ENCODE peak calls at places on chromosomes 2 and 18, in eight cellular contexts. One of them, this sample, is unnamed.

GRCh38 chr2:95333888-95334338 is 36.8 kb downstream of the KCNIP3 start:
- DNase-seq in skeletal muscle cell: no peak
- DNase-seq in hypothalamus: no peak
- DNase-seq in stimulated activated CD4-positive, alpha-beta T cell treated with anti-CD3 and anti-CD28 coated beads, Interleukin-12 subunit alpha, Interleukin-12 subunit beta, amount 100 ng/mL, for 48 hours: no peak
- DNase-seq in AG20443: peak; percentile 87
- DNase-seq in HFFc6: peak; percentile 93
- DNase-seq in CD8-positive, alpha-beta T cell: no peak
- DNase-seq in NB4: no peak
- DNase-seq in this sample: no peak

GRCh38 chr2:105521616-105522015 is 122.8 kb upstream of the FHL2 start:
- DNase-seq in skeletal muscle cell: no peak
- DNase-seq in hypothalamus: no peak
- DNase-seq in stimulated activated CD4-positive, alpha-beta T cell treated with anti-CD3 and anti-CD28 coated beads, Interleukin-12 subunit alpha, Interleukin-12 subunit beta, amount 100 ng/mL, for 48 hours: no peak
- DNase-seq in AG20443: no peak
- DNase-seq in HFFc6: no peak
- DNase-seq in CD8-positive, alpha-beta T cell: no peak
- DNase-seq in NB4: no peak
- DNase-seq in this sample: no peak

GRCh38 chr2:146870691-146871090 is 974.1 kb upstream of the ACVR2A start:
- DNase-seq in skeletal muscle cell: no peak
- DNase-seq in hypothalamus: no peak
- DNase-seq in stimulated activated CD4-positive, alpha-beta T cell treated with anti-CD3 and anti-CD28 coated beads, Interleukin-12 subunit alpha, Interleukin-12 subunit beta, amount 100 ng/mL, for 48 hours: no peak
- DNase-seq in AG20443: no peak
- DNase-seq in HFFc6: no peak
- DNase-seq in CD8-positive, alpha-beta T cell: no peak
- DNase-seq in NB4: no peak
- DNase-seq in this sample: no peak

GRCh38 chr18:52160652-52161051 is 179.3 kb upstream of the DCC start:
- DNase-seq in skeletal muscle cell: no peak
- DNase-seq in hypothalamus: no peak
- DNase-seq in stimulated activated CD4-positive, alpha-beta T cell treated with anti-CD3 and anti-CD28 coated beads, Interleukin-12 subunit alpha, Interleukin-12 subunit beta, amount 100 ng/mL, for 48 hours: no peak
- DNase-seq in AG20443: peak; percentile 25
- DNase-seq in HFFc6: no peak
- DNase-seq in CD8-positive, alpha-beta T cell: no peak
- DNase-seq in NB4: no peak
- DNase-seq in this sample: no peak

GRCh38 chr18:48166971-48167370 is 236.5 kb upstream of the SMAD2 start:
- DNase-seq in skeletal muscle cell: no peak
- DNase-seq in hypothalamus: no peak
- DNase-seq in stimulated activated CD4-positive, alpha-beta T cell treated with anti-CD3 and anti-CD28 coated beads, Interleukin-12 subunit alpha, Interleukin-12 subunit beta, amount 100 ng/mL, for 48 hours: no peak
- DNase-seq in AG20443: no peak
- DNase-seq in HFFc6: no peak
- DNase-seq in CD8-positive, alpha-beta T cell: no peak
- DNase-seq in NB4: peak; percentile 73
- DNase-seq in this sample: peak; percentile 71

GRCh38 chr2:9390151-9390850 is 33.0 kb downstream of the ITGB1BP1 start:
- DNase-seq in skeletal muscle cell: no peak
- DNase-seq in hypothalamus: no peak
- DNase-seq in stimulated activated CD4-positive, alpha-beta T cell treated with anti-CD3 and anti-CD28 coated beads, Interleukin-12 subunit alpha, Interleukin-12 subunit beta, amount 100 ng/mL, for 48 hours: no peak
- DNase-seq in AG20443: no peak
- DNase-seq in HFFc6: no peak
- DNase-seq in CD8-positive, alpha-beta T cell: no peak
- DNase-seq in NB4: no peak
- DNase-seq in this sample: no peak

GRCh38 chr2:230687498-230687897 is 25.1 kb upstream of the CAB39 start:
- DNase-seq in skeletal muscle cell: no peak
- DNase-seq in hypothalamus: no peak
- DNase-seq in stimulated activated CD4-positive, alpha-beta T cell treated with anti-CD3 and anti-CD28 coated beads, Interleukin-12 subunit alpha, Interleukin-12 subunit beta, amount 100 ng/mL, for 48 hours: no peak
- DNase-seq in AG20443: peak; percentile 40
- DNase-seq in HFFc6: peak; percentile 44
- DNase-seq in CD8-positive, alpha-beta T cell: no peak
- DNase-seq in NB4: no peak
- DNase-seq in this sample: no peak

GRCh38 chr2:43592443-43592842 is 3.4 kb downstream of the THADA start:
- DNase-seq in skeletal muscle cell: no peak
- DNase-seq in hypothalamus: no peak
- DNase-seq in stimulated activated CD4-positive, alpha-beta T cell treated with anti-CD3 and anti-CD28 coated beads, Interleukin-12 subunit alpha, Interleukin-12 subunit beta, amount 100 ng/mL, for 48 hours: no peak
- DNase-seq in AG20443: peak; percentile 9
- DNase-seq in HFFc6: peak; percentile 30
- DNase-seq in CD8-positive, alpha-beta T cell: no peak
- DNase-seq in NB4: peak; percentile 39
- DNase-seq in this sample: no peak

GRCh38 chr2:46294185-46294836 is 2.9 kb upstream of the EPAS1 start:
- DNase-seq in skeletal muscle cell: no peak
- DNase-seq in hypothalamus: no peak
- DNase-seq in stimulated activated CD4-positive, alpha-beta T cell treated with anti-CD3 and anti-CD28 coated beads, Interleukin-12 subunit alpha, Interleukin-12 subunit beta, amount 100 ng/mL, for 48 hours: no peak
- DNase-seq in AG20443: peak; percentile 38
- DNase-seq in HFFc6: no peak
- DNase-seq in CD8-positive, alpha-beta T cell: no peak
- DNase-seq in NB4: peak; percentile 24
- DNase-seq in this sample: peak; percentile 59

GRCh38 chr2:316381-316780 is 28.5 kb upstream of the ALKAL2 start:
- DNase-seq in skeletal muscle cell: no peak
- DNase-seq in hypothalamus: no peak
- DNase-seq in stimulated activated CD4-positive, alpha-beta T cell treated with anti-CD3 and anti-CD28 coated beads, Interleukin-12 subunit alpha, Interleukin-12 subunit beta, amount 100 ng/mL, for 48 hours: no peak
- DNase-seq in AG20443: no peak
- DNase-seq in HFFc6: no peak
- DNase-seq in CD8-positive, alpha-beta T cell: no peak
- DNase-seq in NB4: no peak
- DNase-seq in this sample: peak; percentile 20

GRCh38 chr18:2240311-2240705 is 331.0 kb downstream of the METTL4 start:
- DNase-seq in skeletal muscle cell: no peak
- DNase-seq in hypothalamus: no peak
- DNase-seq in stimulated activated CD4-positive, alpha-beta T cell treated with anti-CD3 and anti-CD28 coated beads, Interleukin-12 subunit alpha, Interleukin-12 subunit beta, amount 100 ng/mL, for 48 hours: no peak
- DNase-seq in AG20443: no peak
- DNase-seq in HFFc6: no peak
- DNase-seq in CD8-positive, alpha-beta T cell: no peak
- DNase-seq in NB4: no peak
- DNase-seq in this sample: no peak

GRCh38 chr2:208466133-208466919 is 59.7 kb downstream of the PTH2R start:
- DNase-seq in skeletal muscle cell: no peak
- DNase-seq in hypothalamus: no peak
- DNase-seq in stimulated activated CD4-positive, alpha-beta T cell treated with anti-CD3 and anti-CD28 coated beads, Interleukin-12 subunit alpha, Interleukin-12 subunit beta, amount 100 ng/mL, for 48 hours: no peak
- DNase-seq in AG20443: peak; percentile 17
- DNase-seq in HFFc6: no peak
- DNase-seq in CD8-positive, alpha-beta T cell: no peak
- DNase-seq in NB4: peak; percentile 70
- DNase-seq in this sample: no peak

GRCh38 chr18:59267511-59268126 is 5.6 kb downstream of the RAX start:
- DNase-seq in skeletal muscle cell: no peak
- DNase-seq in hypothalamus: no peak
- DNase-seq in stimulated activated CD4-positive, alpha-beta T cell treated with anti-CD3 and anti-CD28 coated beads, Interleukin-12 subunit alpha, Interleukin-12 subunit beta, amount 100 ng/mL, for 48 hours: no peak
- DNase-seq in AG20443: no peak
- DNase-seq in HFFc6: no peak
- DNase-seq in CD8-positive, alpha-beta T cell: no peak
- DNase-seq in NB4: no peak
- DNase-seq in this sample: no peak

GRCh38 chr18:75173125-75173432 is 35.9 kb downstream of the PTGR3 start:
- DNase-seq in skeletal muscle cell: no peak
- DNase-seq in hypothalamus: no peak
- DNase-seq in stimulated activated CD4-positive, alpha-beta T cell treated with anti-CD3 and anti-CD28 coated beads, Interleukin-12 subunit alpha, Interleukin-12 subunit beta, amount 100 ng/mL, for 48 hours: no peak
- DNase-seq in AG20443: no peak
- DNase-seq in HFFc6: peak; percentile 11
- DNase-seq in CD8-positive, alpha-beta T cell: no peak
- DNase-seq in NB4: peak; percentile 70
- DNase-seq in this sample: no peak

GRCh38 chr18:6954501-6954900 is 163.1 kb downstream of the LAMA1 start:
- DNase-seq in skeletal muscle cell: no peak
- DNase-seq in hypothalamus: no peak
- DNase-seq in stimulated activated CD4-positive, alpha-beta T cell treated with anti-CD3 and anti-CD28 coated beads, Interleukin-12 subunit alpha, Interleukin-12 subunit beta, amount 100 ng/mL, for 48 hours: no peak
- DNase-seq in AG20443: no peak
- DNase-seq in HFFc6: no peak
- DNase-seq in CD8-positive, alpha-beta T cell: no peak
- DNase-seq in NB4: no peak
- DNase-seq in this sample: no peak

GRCh38 chr2:233944722-233945121 is 27.5 kb downstream of the TRPM8 start:
- DNase-seq in skeletal muscle cell: no peak
- DNase-seq in hypothalamus: no peak
- DNase-seq in stimulated activated CD4-positive, alpha-beta T cell treated with anti-CD3 and anti-CD28 coated beads, Interleukin-12 subunit alpha, Interleukin-12 subunit beta, amount 100 ng/mL, for 48 hours: no peak
- DNase-seq in AG20443: no peak
- DNase-seq in HFFc6: no peak
- DNase-seq in CD8-positive, alpha-beta T cell: no peak
- DNase-seq in NB4: no peak
- DNase-seq in this sample: no peak

GRCh38 chr2:66541646-66542045 is 106.7 kb downstream of the MEIS1 start:
- DNase-seq in skeletal muscle cell: no peak
- DNase-seq in hypothalamus: peak; percentile 38
- DNase-seq in stimulated activated CD4-positive, alpha-beta T cell treated with anti-CD3 and anti-CD28 coated beads, Interleukin-12 subunit alpha, Interleukin-12 subunit beta, amount 100 ng/mL, for 48 hours: no peak
- DNase-seq in AG20443: no peak
- DNase-seq in HFFc6: no peak
- DNase-seq in CD8-positive, alpha-beta T cell: no peak
- DNase-seq in NB4: no peak
- DNase-seq in this sample: no peak

GRCh38 chr2:20190862-20191713 is 33.8 kb downstream of the SDC1 start:
- DNase-seq in skeletal muscle cell: no peak
- DNase-seq in hypothalamus: no peak
- DNase-seq in stimulated activated CD4-positive, alpha-beta T cell treated with anti-CD3 and anti-CD28 coated beads, Interleukin-12 subunit alpha, Interleukin-12 subunit beta, amount 100 ng/mL, for 48 hours: no peak
- DNase-seq in AG20443: no peak
- DNase-seq in HFFc6: no peak
- DNase-seq in CD8-positive, alpha-beta T cell: no peak
- DNase-seq in NB4: peak; percentile 49
- DNase-seq in this sample: peak; percentile 29

GRCh38 chr2:172735646-172736418 is at the start of gene RAPGEF4:
- DNase-seq in skeletal muscle cell: no peak
- DNase-seq in hypothalamus: no peak
- DNase-seq in stimulated activated CD4-positive, alpha-beta T cell treated with anti-CD3 and anti-CD28 coated beads, Interleukin-12 subunit alpha, Interleukin-12 subunit beta, amount 100 ng/mL, for 48 hours: no peak
- DNase-seq in AG20443: peak; percentile 62
- DNase-seq in HFFc6: no peak
- DNase-seq in CD8-positive, alpha-beta T cell: no peak
- DNase-seq in NB4: peak; percentile 52
- DNase-seq in this sample: peak; percentile 39

GRCh38 chr2:133247613-133248012 is 320.6 kb downstream of the NCKAP5 start:
- DNase-seq in skeletal muscle cell: no peak
- DNase-seq in hypothalamus: no peak
- DNase-seq in stimulated activated CD4-positive, alpha-beta T cell treated with anti-CD3 and anti-CD28 coated beads, Interleukin-12 subunit alpha, Interleukin-12 subunit beta, amount 100 ng/mL, for 48 hours: no peak
- DNase-seq in AG20443: no peak
- DNase-seq in HFFc6: no peak
- DNase-seq in CD8-positive, alpha-beta T cell: no peak
- DNase-seq in NB4: peak; percentile 48
- DNase-seq in this sample: no peak

GRCh38 chr2:57549642-57550102 is 496.9 kb upstream of the VRK2 start:
- DNase-seq in skeletal muscle cell: no peak
- DNase-seq in hypothalamus: no peak
- DNase-seq in stimulated activated CD4-positive, alpha-beta T cell treated with anti-CD3 and anti-CD28 coated beads, Interleukin-12 subunit alpha, Interleukin-12 subunit beta, amount 100 ng/mL, for 48 hours: no peak
- DNase-seq in AG20443: peak; percentile 21
- DNase-seq in HFFc6: peak; percentile 25
- DNase-seq in CD8-positive, alpha-beta T cell: no peak
- DNase-seq in NB4: peak; percentile 61
- DNase-seq in this sample: no peak

GRCh38 chr2:234427081-234428058 is 69.5 kb downstream of the ARL4C start:
- DNase-seq in skeletal muscle cell: no peak
- DNase-seq in hypothalamus: no peak
- DNase-seq in stimulated activated CD4-positive, alpha-beta T cell treated with anti-CD3 and anti-CD28 coated beads, Interleukin-12 subunit alpha, Interleukin-12 subunit beta, amount 100 ng/mL, for 48 hours: no peak
- DNase-seq in AG20443: peak; percentile 77
- DNase-seq in HFFc6: peak; percentile 32
- DNase-seq in CD8-positive, alpha-beta T cell: no peak
- DNase-seq in NB4: no peak
- DNase-seq in this sample: no peak

GRCh38 chr2:120017201-120017600 is 4.3 kb downstream of the EPB41L5 start:
- DNase-seq in skeletal muscle cell: no peak
- DNase-seq in hypothalamus: no peak
- DNase-seq in stimulated activated CD4-positive, alpha-beta T cell treated with anti-CD3 and anti-CD28 coated beads, Interleukin-12 subunit alpha, Interleukin-12 subunit beta, amount 100 ng/mL, for 48 hours: no peak
- DNase-seq in AG20443: no peak
- DNase-seq in HFFc6: no peak
- DNase-seq in CD8-positive, alpha-beta T cell: no peak
- DNase-seq in NB4: no peak
- DNase-seq in this sample: no peak

GRCh38 chr18:52131845-52132244 is 208.2 kb upstream of the DCC start:
- DNase-seq in skeletal muscle cell: no peak
- DNase-seq in hypothalamus: no peak
- DNase-seq in stimulated activated CD4-positive, alpha-beta T cell treated with anti-CD3 and anti-CD28 coated beads, Interleukin-12 subunit alpha, Interleukin-12 subunit beta, amount 100 ng/mL, for 48 hours: no peak
- DNase-seq in AG20443: no peak
- DNase-seq in HFFc6: no peak
- DNase-seq in CD8-positive, alpha-beta T cell: no peak
- DNase-seq in NB4: no peak
- DNase-seq in this sample: no peak

GRCh38 chr2:66526171-66526570 is 91.2 kb downstream of the MEIS1 start:
- DNase-seq in skeletal muscle cell: no peak
- DNase-seq in hypothalamus: no peak
- DNase-seq in stimulated activated CD4-positive, alpha-beta T cell treated with anti-CD3 and anti-CD28 coated beads, Interleukin-12 subunit alpha, Interleukin-12 subunit beta, amount 100 ng/mL, for 48 hours: no peak
- DNase-seq in AG20443: no peak
- DNase-seq in HFFc6: no peak
- DNase-seq in CD8-positive, alpha-beta T cell: no peak
- DNase-seq in NB4: no peak
- DNase-seq in this sample: peak; percentile 75

GRCh38 chr2:157056200-157056676 is 201.3 kb upstream of the GALNT5 start:
- DNase-seq in skeletal muscle cell: peak; percentile 28
- DNase-seq in hypothalamus: no peak
- DNase-seq in stimulated activated CD4-positive, alpha-beta T cell treated with anti-CD3 and anti-CD28 coated beads, Interleukin-12 subunit alpha, Interleukin-12 subunit beta, amount 100 ng/mL, for 48 hours: no peak
- DNase-seq in AG20443: peak; percentile 52
- DNase-seq in HFFc6: peak; percentile 50
- DNase-seq in CD8-positive, alpha-beta T cell: no peak
- DNase-seq in NB4: no peak
- DNase-seq in this sample: no peak

GRCh38 chr2:221389909-221390308 is 182.2 kb downstream of the EPHA4 start:
- DNase-seq in skeletal muscle cell: no peak
- DNase-seq in hypothalamus: no peak
- DNase-seq in stimulated activated CD4-positive, alpha-beta T cell treated with anti-CD3 and anti-CD28 coated beads, Interleukin-12 subunit alpha, Interleukin-12 subunit beta, amount 100 ng/mL, for 48 hours: no peak
- DNase-seq in AG20443: no peak
- DNase-seq in HFFc6: no peak
- DNase-seq in CD8-positive, alpha-beta T cell: no peak
- DNase-seq in NB4: no peak
- DNase-seq in this sample: no peak

GRCh38 chr2:166091439-166091838 is 36.4 kb downstream of the SCN1A start:
- DNase-seq in skeletal muscle cell: no peak
- DNase-seq in hypothalamus: no peak
- DNase-seq in stimulated activated CD4-positive, alpha-beta T cell treated with anti-CD3 and anti-CD28 coated beads, Interleukin-12 subunit alpha, Interleukin-12 subunit beta, amount 100 ng/mL, for 48 hours: no peak
- DNase-seq in AG20443: no peak
- DNase-seq in HFFc6: no peak
- DNase-seq in CD8-positive, alpha-beta T cell: no peak
- DNase-seq in NB4: peak; percentile 28
- DNase-seq in this sample: no peak